ENCODE peak calls at places on chromosomes 6 and 20, in five cellular contexts. C, G, K, J and U are unnamed samples.

GRCh38 chr6:31533455-31533841 is 4.7 kb downstream of the MCCD1 start:
- DNase-seq in K (no peak), G (no peak), J (no peak), C (no peak), U (no peak)

GRCh38 chr6:169752074-169752623 is 727 bp downstream of the ERMARD start:
- DNase-seq in C (no peak), G (peak; percentile 4), J (no peak), K (no peak), U (no peak)

GRCh38 chr20:47960769-47961525 is 175.7 kb upstream of the SULF2 start:
- DNase-seq in C (no peak), J (no peak), K (no peak), G (no peak), U (no peak)

GRCh38 chr6:116287668-116288282 is 8.0 kb upstream of the TSPYL1 start:
- DNase-seq in K (peak; percentile 72), J (peak; percentile 69), G (peak; percentile 46), C (no peak), U (peak; percentile 65)

GRCh38 chr6:17032595-17033591 is 69.0 kb upstream of the STMND1 start:
- DNase-seq in J (peak; percentile 49), C (no peak), G (no peak), K (no peak), U (peak; percentile 82)

GRCh38 chr6:34745277-34746103 is 11.8 kb upstream of the SNRPC start:
- DNase-seq in G (no peak), C (no peak), J (peak; percentile 66), K (no peak), U (peak; percentile 78)

GRCh38 chr6:7909323-7910276 is 988 bp downstream of the TXNDC5 start:
- DNase-seq in J (peak; percentile 64), C (peak; percentile 40), G (peak; percentile 47), K (peak; percentile 38), U (peak; percentile 79)

GRCh38 chr6:21049572-21049971 is 515.3 kb downstream of the CDKAL1 start:
- DNase-seq in J (no peak), C (no peak), K (no peak), G (no peak), U (no peak)

GRCh38 chr6:169936355-169936975 is 185.0 kb downstream of the ERMARD start:
- DNase-seq in J (no peak), C (no peak), K (no peak), G (no peak), U (no peak)

GRCh38 chr20:62273421-62273820 is 29.4 kb upstream of the ADRM1 start:
- DNase-seq in G (no peak), J (no peak), K (no peak), C (no peak), U (no peak)

GRCh38 chr20:59255256-59255655 is 45.2 kb upstream of the EDN3 start:
- DNase-seq in K (no peak), C (no peak), G (no peak), J (no peak), U (no peak)